ENCODE peak calls at places on chromosomes 5 and 9, in eight cellular contexts. E is H1; Y is CD4-positive, alpha-beta memory T cell; G is aorta; T is lower leg skin; V is SJCRH30; N is mesenchymal stem cell; U is left lung. O is an unnamed sample.

GRCh38 chr9:134704499-134704898 is 62.9 kb downstream of the COL5A1 start:
- DNase-seq in G (no peak), V (no peak), Y (no peak), N (no peak), U (peak), E (no peak), T (no peak), O (no peak)

GRCh38 chr9:131407717-131408195 is 13.9 kb downstream of the PRRC2B start:
- DNase-seq in N (peak), V (no peak), G (no peak), T (no peak), Y (peak), E (no peak), U (no peak), O (no peak)

GRCh38 chr5:56085205-56085604 is 90.4 kb upstream of the IL6ST start:
- DNase-seq in V (no peak), T (no peak), U (no peak), E (no peak), N (peak), G (no peak), Y (no peak), O (no peak)

GRCh38 chr5:141958113-141958512 is at the start of gene PCDH12:
- DNase-seq in Y (no peak), V (no peak), U (peak), G (no peak), N (peak), E (no peak), T (peak), O (no peak)

GRCh38 chr9:95980262-95981125 is 105.0 kb downstream of the ERCC6L2 start:
- DNase-seq in G (no peak), Y (no peak), U (no peak), N (no peak), T (no peak), E (no peak), V (peak), O (no peak)

GRCh38 chr9:27714388-27714787 is 141.1 kb upstream of the C9orf72 start:
- DNase-seq in G (no peak), Y (no peak), N (no peak), V (no peak), E (no peak), U (no peak), T (no peak), O (no peak)

GRCh38 chr9:92775466-92775865 is 10.8 kb upstream of the BICD2 start:
- DNase-seq in T (no peak), N (no peak), E (no peak), G (no peak), Y (no peak), U (no peak), V (no peak), O (no peak)

GRCh38 chr5:160656961-160657570 is 194.9 kb downstream of the ATP10B start:
- DNase-seq in Y (no peak), N (no peak), E (no peak), T (no peak), U (no peak), V (no peak), G (no peak), O (no peak)

GRCh38 chr9:134286513-134287245 is 39.6 kb upstream of the RXRA start:
- DNase-seq in G (peak), T (no peak), U (peak), V (no peak), Y (no peak), N (no peak), E (no peak), O (no peak)

GRCh38 chr9:68740561-68740960 is 35.5 kb downstream of the PIP5K1B start:
- DNase-seq in V (no peak), G (no peak), Y (no peak), N (no peak), U (no peak), T (no peak), E (no peak), O (no peak)

GRCh38 chr5:172491481-172491880 is 37.2 kb upstream of the SH3PXD2B start:
- DNase-seq in N (no peak), G (no peak), Y (no peak), T (peak), U (no peak), E (no peak), V (no peak), O (peak)

GRCh38 chr9:126678989-126679388 is 65.3 kb downstream of the LMX1B start:
- DNase-seq in G (no peak), T (no peak), E (no peak), Y (no peak), N (no peak), V (no peak), U (no peak), O (no peak)

GRCh38 chr5:37918420-37918819 is 78.6 kb upstream of the GDNF start:
- DNase-seq in Y (no peak), V (no peak), N (no peak), E (no peak), U (no peak), G (no peak), T (no peak), O (no peak)

GRCh38 chr9:69549310-69550202 is 122.6 kb downstream of the APBA1 start:
- DNase-seq in T (no peak), N (peak), U (no peak), V (peak), G (no peak), Y (peak), E (no peak), O (no peak)

GRCh38 chr9:129675656-129676055 is 10.2 kb downstream of the PRRX2 start:
- DNase-seq in Y (no peak), V (no peak), E (no peak), T (no peak), G (no peak), N (no peak), U (peak), O (no peak)

GRCh38 chr5:40089269-40089668 is 590.4 kb upstream of the PTGER4 start:
- DNase-seq in T (no peak), N (no peak), U (no peak), V (no peak), E (no peak), G (no peak), Y (no peak), O (no peak)

GRCh38 chr5:154652746-154653417 is 102.3 kb upstream of the LARP1 start:
- DNase-seq in Y (no peak), N (peak), E (no peak), U (no peak), V (no peak), T (no peak), G (no peak), O (no peak)

GRCh38 chr9:95129651-95130291 is 187.7 kb downstream of the FANCC start:
- DNase-seq in T (no peak), Y (no peak), N (no peak), E (no peak), G (no peak), V (no peak), U (no peak), O (no peak)

GRCh38 chr5:127085371-127085770 is 12.1 kb upstream of the C5orf63 start:
- DNase-seq in N (no peak), U (no peak), G (no peak), V (no peak), Y (no peak), T (no peak), E (no peak), O (no peak)

GRCh38 chr9:136059321-136059791 is 35.7 kb downstream of the NACC2 start:
- DNase-seq in E (no peak), U (peak), T (peak), G (peak), Y (no peak), V (peak), N (no peak), O (peak)

GRCh38 chr5:169974121-169974770 is 6.0 kb downstream of the INSYN2B start:
- DNase-seq in Y (no peak), G (no peak), V (no peak), E (no peak), U (no peak), T (no peak), N (peak), O (no peak)

GRCh38 chr5:3999929-4000328 is 404.3 kb downstream of the IRX1 start:
- DNase-seq in T (no peak), G (no peak), N (no peak), Y (no peak), V (no peak), E (no peak), U (no peak), O (no peak)

GRCh38 chr9:33230756-33231691 is 8.9 kb upstream of the SPINK4 start:
- DNase-seq in T (no peak), V (no peak), E (no peak), Y (no peak), G (no peak), N (peak), U (no peak), O (no peak)

GRCh38 chr5:122458278-122458872 is 146.3 kb downstream of the SNCAIP start:
- DNase-seq in N (peak), G (no peak), U (no peak), V (peak), Y (no peak), E (no peak), T (no peak), O (no peak)

GRCh38 chr5:59125961-59126360 is 543.1 kb downstream of the RAB3C start:
- DNase-seq in V (no peak), E (no peak), U (no peak), N (no peak), Y (no peak), T (no peak), G (no peak), O (no peak)
- H3K4me3 ChIP-seq in V (peak), E (no peak), U (no peak), N (peak), Y (no peak), T (no peak), G (no peak), O (no peak)

DNA sequence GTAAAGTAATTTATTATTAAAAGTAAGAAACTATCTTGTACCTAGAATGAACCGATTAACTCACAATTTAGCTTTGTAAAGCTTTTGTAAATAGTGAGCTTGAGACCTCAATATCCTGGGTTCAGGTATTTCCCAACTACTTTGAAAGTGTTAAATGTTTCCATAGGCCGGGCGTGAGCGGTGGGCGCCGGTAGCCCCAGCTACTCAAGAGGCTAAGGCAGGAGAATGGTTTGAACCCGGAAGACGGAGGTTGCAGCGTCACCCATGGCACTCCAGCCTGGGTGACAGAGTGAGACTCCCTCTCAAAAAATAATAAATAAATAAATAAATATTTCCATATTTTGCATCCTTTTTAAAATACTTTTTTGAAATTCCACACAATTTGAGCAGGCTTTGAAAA is 1.5 kb upstream of the ANKH start:
- DNase-seq in G (no peak), T (no peak), Y (no peak), V (no peak), E (no peak), N (no peak), U (no peak), O (no peak)
- H3K4me3 ChIP-seq in G (no peak), T (no peak), Y (no peak), V (no peak), E (no peak), N (peak), U (peak), O (peak)

GRCh38 chr9:37035472-37036236 is 1.6 kb upstream of the PAX5 start:
- DNase-seq in T (peak), N (peak), Y (peak), V (no peak), E (no peak), U (no peak), G (no peak), O (no peak)
- H3K4me3 ChIP-seq in T (no peak), N (no peak), Y (no peak), V (peak), E (peak), U (no peak), G (no peak), O (peak)

DNA sequence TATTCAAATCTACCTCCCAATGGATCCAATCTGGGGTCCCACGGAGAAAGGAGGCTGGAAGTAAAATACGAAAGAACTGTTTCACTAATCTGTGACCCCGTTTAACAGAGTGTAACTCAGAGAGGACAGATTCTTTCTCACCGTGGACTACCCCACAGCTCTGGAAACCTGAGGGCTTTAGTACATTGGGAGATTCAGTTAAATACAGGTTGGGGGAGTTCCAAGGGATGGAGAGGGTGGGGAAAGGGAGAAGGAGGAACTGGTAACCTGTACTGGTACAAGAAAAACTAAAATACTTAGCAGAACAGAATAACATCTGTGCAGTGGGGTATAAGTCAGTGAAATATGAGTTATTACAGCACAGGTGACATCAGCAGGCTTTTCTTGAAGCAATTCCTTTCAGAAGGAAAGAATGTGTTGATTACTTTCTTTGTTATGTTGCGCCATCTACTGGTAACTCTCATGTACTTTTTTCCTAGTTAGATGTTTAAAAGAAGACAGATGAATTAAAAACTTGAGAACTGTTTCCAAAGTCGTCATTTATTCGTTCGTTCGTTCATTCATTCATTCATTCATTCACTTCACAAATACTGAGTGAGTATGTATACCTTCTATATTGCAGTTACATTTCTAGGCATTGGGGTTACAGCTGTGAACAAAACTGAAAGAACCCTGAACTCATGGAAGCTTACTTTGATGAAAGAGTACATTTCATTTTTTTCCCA is 30.0 kb upstream of the STOM start:
- DNase-seq in V (peak), T (no peak), U (no peak), G (no peak), E (no peak), N (peak), Y (peak), O (no peak)
- H3K4me3 ChIP-seq in V (peak), T (no peak), U (no peak), G (no peak), E (no peak), N (no peak), Y (no peak), O (no peak)

DNA sequence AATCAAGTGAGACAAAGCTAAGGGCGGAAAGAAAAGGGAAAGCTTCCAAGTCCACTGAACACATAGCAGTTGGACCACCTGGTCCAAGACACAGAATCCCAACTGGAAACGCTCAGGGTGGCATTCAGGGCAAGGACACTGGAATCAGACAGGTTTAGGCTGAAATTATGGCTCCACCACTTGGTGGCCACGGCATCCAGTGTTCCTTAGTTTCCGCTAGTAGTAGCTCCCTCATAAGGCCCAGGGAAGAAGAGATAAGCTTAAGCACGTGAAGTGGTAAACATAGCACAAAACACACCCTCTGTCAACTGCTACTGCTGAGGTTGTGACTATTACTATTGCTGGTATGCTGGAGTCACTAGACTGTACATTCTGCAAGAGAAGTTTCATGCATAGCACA is 209.4 kb downstream of the GLIS3 start:
- DNase-seq in E (no peak), G (no peak), T (no peak), Y (no peak), V (no peak), N (no peak), U (no peak), O (no peak)
- H3K4me3 ChIP-seq in E (no peak), G (no peak), T (no peak), Y (no peak), V (no peak), N (no peak), U (no peak), O (no peak)

GRCh38 chr5:60652206-60652605 is 47.8 kb downstream of the DEPDC1B start:
- DNase-seq in G (no peak), E (no peak), V (no peak), N (peak), U (no peak), T (no peak), Y (no peak), O (no peak)
- H3K4me3 ChIP-seq in G (no peak), E (no peak), V (no peak), N (peak), U (no peak), T (no peak), Y (no peak), O (no peak)

O was measured in coronary artery.